ENCODE peak calls at places on chromosomes 4 and X, in four cellular contexts. V, B, K and G are unnamed samples.

GRCh38 chr4:134328741-134329140 is 127.2 kb upstream of the PABPC4L start:
- DNase-seq in B (no peak), K (no peak), V (no peak), G (no peak)

GRCh38 chrX:22666441-22666840 is 333.3 kb upstream of the DDX53 start:
- DNase-seq in V (no peak), B (peak), K (peak), G (no peak)

GRCh38 chr4:6987566-6987920 is 55.6 kb upstream of the TADA2B start:
- DNase-seq in B (peak), K (peak), V (no peak), G (no peak)

GRCh38 chrX:103254171-103254824 is 657 bp downstream of the TCEAL8 start:
- DNase-seq in K (peak), B (peak), V (no peak), G (peak)

GRCh38 chr4:2260336-2261109 is 1.4 kb downstream of the MXD4 start:
- DNase-seq in B (no peak), V (no peak), K (no peak), G (no peak)

GRCh38 chrX:38313190-38313589 is 14.1 kb downstream of the RPGR start:
- DNase-seq in K (peak), B (no peak), V (no peak), G (peak)

GRCh38 chr4:25795566-25796454 is 67.0 kb downstream of the SEL1L3 start:
- DNase-seq in K (peak), B (peak), V (no peak), G (peak)

GRCh38 chr4:4995866-4996265 is 23.4 kb downstream of the CYTL1 start:
- DNase-seq in K (no peak), B (no peak), V (no peak), G (peak)

GRCh38 chr4:98341309-98341708 is 80.1 kb downstream of the RAP1GDS1 start:
- DNase-seq in K (no peak), V (no peak), B (peak), G (peak)

GRCh38 chrX:153554519-153555167 is 37.2 kb downstream of the ATP2B3 start:
- DNase-seq in V (peak), B (peak), K (peak), G (peak)

GRCh38 chr4:183035726-183036415 is 63.2 kb upstream of the WWC2 start:
- DNase-seq in K (no peak), B (no peak), V (no peak), G (no peak)

GRCh38 chr4:10620935-10621488 is 63.6 kb downstream of the CLNK start:
- DNase-seq in V (no peak), K (no peak), B (no peak), G (no peak)

GRCh38 chr4:105807496-105807895 is 87.8 kb upstream of the NPNT start:
- DNase-seq in V (no peak), K (no peak), B (peak), G (no peak)

GRCh38 chr4:80710748-80711451 is 319.6 kb upstream of the BMP3 start:
- DNase-seq in V (no peak), K (peak), B (no peak), G (no peak)

GRCh38 chr4:54101190-54102041 is 1.5 kb downstream of the GSX2 start:
- DNase-seq in V (no peak), B (no peak), K (no peak), G (no peak)

GRCh38 chr4:74061430-74061829 is 22.9 kb upstream of the CXCL3 start:
- DNase-seq in V (no peak), B (no peak), K (no peak), G (no peak)

GRCh38 chrX:65516756-65517155 is 17.8 kb downstream of the LAS1L start:
- DNase-seq in K (no peak), V (no peak), B (no peak), G (no peak)

GRCh38 chr4:173529505-173530325 is at the start of gene HAND2:
- DNase-seq in B (peak), V (no peak), K (no peak), G (no peak)

GRCh38 chrX:71107762-71108360 is 1.3 kb upstream of the CXorf65 start:
- DNase-seq in B (no peak), K (no peak), V (no peak), G (no peak)

GRCh38 chrX:19628006-19628575 is 112.8 kb upstream of the MAP3K15 start:
- DNase-seq in V (no peak), K (no peak), B (no peak), G (no peak)

GRCh38 chrX:20066968-20067708 is 49.6 kb downstream of the MAP7D2 start:
- DNase-seq in V (peak), B (peak), K (peak), G (peak)

GRCh38 chr4:185874516-185875230 is 62.7 kb upstream of the SORBS2 start:
- DNase-seq in K (peak), B (peak), V (no peak), G (peak)

GRCh38 chr4:5852806-5853205 is 40.1 kb downstream of the CRMP1 start:
- DNase-seq in V (no peak), K (no peak), B (no peak), G (no peak)

GRCh38 chr4:53763813-53764597 is 172.7 kb upstream of the LNX1 start:
- DNase-seq in K (peak), V (no peak), B (peak), G (peak)

GRCh38 chr4:41297832-41298231 is 41.1 kb downstream of the UCHL1 start:
- DNase-seq in B (no peak), K (no peak), V (no peak), G (peak)

GRCh38 chr4:149248191-149248590 is 567.5 kb downstream of the IQCM start:
- DNase-seq in V (no peak), B (no peak), K (no peak), G (no peak)